ENCODE peak calls at places on chromosomes 11 and 22, in four cellular contexts. Y is AG04450, F is uterus, A is IMR-90. N is an unnamed sample.

GRCh38 chr22:24894998-24895397 is 51.5 kb downstream of the LHFPL7 start:
- DNase-seq in Y (no peak), F (peak), A (no peak), N (peak)

GRCh38 chr22:26565889-26566288 is 24.0 kb downstream of the TPST2 start:
- DNase-seq in Y (no peak), F (no peak), A (no peak), N (no peak)

GRCh38 chr22:36552300-36552699 is 23.3 kb upstream of the EIF3D start:
- DNase-seq in Y (no peak), F (no peak), A (no peak), N (no peak)

GRCh38 chr11:120858740-120859139 is 165.2 kb upstream of the TBCEL start:
- DNase-seq in Y (no peak), F (no peak), A (peak), N (peak)

GRCh38 chr22:37483050-37483449 is 3.1 kb downstream of the MFNG start:
- DNase-seq in Y (no peak), F (no peak), A (no peak), N (no peak)

GRCh38 chr11:126322996-126323395 is 19.1 kb downstream of the DCPS start:
- DNase-seq in Y (no peak), F (no peak), A (no peak), N (no peak)

GRCh38 chr11:65864758-65865471 is 4.7 kb downstream of the MUS81 start:
- DNase-seq in Y (no peak), F (peak), A (no peak), N (no peak)

GRCh38 chr11:17529814-17530162 is 14.4 kb downstream of the USH1C start:
- DNase-seq in Y (no peak), F (no peak), A (no peak), N (no peak)

GRCh38 chr11:62444835-62445234 is 26.0 kb downstream of the SCGB1A1 start:
- DNase-seq in Y (no peak), F (peak), A (no peak), N (peak)

GRCh38 chr11:107017433-107018227 is 646 bp downstream of the GUCY1A2 start:
- DNase-seq in Y (no peak), F (peak), A (no peak), N (peak)

GRCh38 chr11:126834149-126834548 is 166.4 kb downstream of the KIRREL3 start:
- DNase-seq in Y (peak), F (no peak), A (peak), N (peak)

GRCh38 chr22:19974233-19974861 is 32.7 kb upstream of the TXNRD2 start:
- DNase-seq in Y (no peak), F (no peak), A (peak), N (peak)

GRCh38 chr11:14642873-14643696 is 519 bp upstream of the PDE3B start:
- DNase-seq in Y (no peak), F (no peak), A (no peak), N (no peak)

GRCh38 chr22:19354201-19354600 is 62.7 kb upstream of the CLTCL1 start:
- DNase-seq in Y (no peak), F (no peak), A (no peak), N (no peak)

GRCh38 chr22:50432131-50432870 is 42.5 kb downstream of the SBF1 start:
- DNase-seq in Y (no peak), F (no peak), A (no peak), N (no peak)

GRCh38 chr11:75475767-75476650 is 43.0 kb upstream of the KLHL35 start:
- DNase-seq in Y (no peak), F (peak), A (peak), N (peak)

GRCh38 chr11:12845739-12846358 is 163.3 kb upstream of the RASSF10 start:
- DNase-seq in Y (peak), F (no peak), A (peak), N (peak)

GRCh38 chr22:44249376-44250147 is 63.2 kb downstream of the SHISAL1 start:
- DNase-seq in Y (no peak), F (no peak), A (no peak), N (no peak)

GRCh38 chr11:123110397-123110796 is 48.5 kb upstream of the HSPA8 start:
- DNase-seq in Y (no peak), F (no peak), A (no peak), N (no peak)

GRCh38 chr11:24739637-24740036 is 242.8 kb downstream of the LUZP2 start:
- DNase-seq in Y (no peak), F (no peak), A (no peak), N (no peak)

GRCh38 chr11:69664901-69665300 is 10.3 kb downstream of the LTO1 start:
- DNase-seq in Y (no peak), F (no peak), A (no peak), N (no peak)

GRCh38 chr22:48893288-48894063 is 934.2 kb downstream of the BRD1 start:
- DNase-seq in Y (no peak), F (no peak), A (no peak), N (no peak)

GRCh38 chr11:2699185-2699530 is 636 bp downstream of the KCNQ1OT1 start:
- DNase-seq in Y (no peak), F (peak), A (peak), N (no peak)

DNA sequence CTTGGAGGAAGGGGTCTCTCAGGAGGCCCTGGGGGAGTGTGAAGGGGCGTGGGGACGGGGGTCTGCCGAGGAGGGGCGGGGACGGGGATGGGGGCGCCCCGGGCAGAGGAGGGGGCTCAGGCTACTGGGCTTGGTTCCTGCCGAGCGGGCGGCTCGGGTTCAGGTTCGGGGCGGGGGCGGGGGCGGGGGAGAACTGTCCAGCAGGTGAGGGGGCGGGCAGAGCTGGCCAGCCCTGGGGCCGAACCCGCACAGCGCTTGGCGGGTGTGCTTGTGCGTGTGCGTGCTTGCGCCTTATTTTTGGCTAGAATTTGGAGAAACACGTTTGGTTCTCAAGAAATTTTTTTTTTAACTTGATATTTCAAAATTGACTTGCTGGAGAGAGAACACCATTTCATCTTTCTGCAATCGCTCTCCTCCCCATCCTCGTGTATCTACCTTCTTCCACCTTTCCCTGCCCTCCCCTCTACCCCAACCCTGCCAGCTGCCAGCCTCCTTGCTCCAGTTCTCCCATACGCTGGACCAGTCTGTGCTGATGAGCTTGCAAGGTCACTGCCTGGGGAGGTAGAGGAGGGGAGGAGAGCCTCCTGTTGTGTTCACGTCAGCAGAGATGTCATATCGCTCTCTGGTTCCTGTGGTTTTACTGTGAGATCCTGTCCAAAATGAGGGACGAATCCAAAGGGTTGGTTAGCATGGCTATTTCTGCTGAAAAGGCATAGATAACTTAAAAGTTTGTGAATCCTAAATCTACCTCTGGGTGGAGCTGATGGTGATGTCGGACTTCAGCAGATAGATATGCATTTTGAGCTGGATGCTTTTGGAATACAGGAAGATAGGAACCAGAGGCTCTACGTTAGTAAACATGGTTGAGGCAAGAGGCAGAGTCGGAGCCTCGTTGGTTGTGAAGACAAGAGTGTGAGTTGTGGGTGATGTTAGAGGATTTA is 668 bp downstream of the MADD start:
- DNase-seq in Y (no peak), F (peak), A (peak), N (peak)
- TF ChIP-seq CTCF in Y (peak), F (no peak), A (peak), N (peak)

GRCh38 chr11:119418759-119419158 is 4.2 kb downstream of the THY1 start:
- DNase-seq in Y (no peak), F (no peak), A (no peak), N (no peak)

GRCh38 chr11:119416606-119417580 is 6.1 kb downstream of the THY1 start:
- DNase-seq in Y (no peak), F (no peak), A (peak), N (peak)

GRCh38 chr11:119419246-119419645 is 3.7 kb downstream of the THY1 start:
- DNase-seq in Y (no peak), F (no peak), A (no peak), N (no peak)

GRCh38 chr11:119415966-119416365 is 7.0 kb downstream of the THY1 start:
- DNase-seq in Y (no peak), F (no peak), A (no peak), N (no peak)

GRCh38 chr11:119417726-119418540 is 5.0 kb downstream of the THY1 start:
- DNase-seq in Y (peak), F (no peak), A (peak), N (peak)
- H3K4me3 ChIP-seq in Y (no peak), F (no peak), A (no peak), N (no peak)

GRCh38 chr22:43110927-43111623 is 525 bp downstream of the BIK start:
- DNase-seq in Y (no peak), F (no peak), A (no peak), N (no peak)
- TF ChIP-seq CTCF in Y (no peak), F (no peak), A (no peak), N (no peak)

GRCh38 chr11:134342572-134343340 is 11.0 kb downstream of the GLB1L2 start:
- DNase-seq in Y (no peak), F (no peak), A (no peak), N (no peak)
- H3K4me3 ChIP-seq in Y (no peak), F (no peak), A (no peak), N (no peak)